ENCODE peak calls at places on chromosomes 5 and 9, in four cellular contexts. One of them, this sample, is unnamed.

GRCh38 chr5:76402880-76403712 is at the start of gene IQGAP2:
- DNase-seq in foreskin fibroblast: peak
- DNase-seq in AG09309: no peak
- DNase-seq in SK-N-SH: peak
- DNase-seq in this sample: no peak

GRCh38 chr9:8733096-8733954 is 933.7 kb upstream of the DMAC1 start:
- DNase-seq in foreskin fibroblast: no peak
- DNase-seq in AG09309: no peak
- DNase-seq in SK-N-SH: no peak
- DNase-seq in this sample: no peak

GRCh38 chr9:131274674-131275331 is 1.5 kb downstream of the FAM78A start:
- DNase-seq in foreskin fibroblast: no peak
- DNase-seq in AG09309: no peak
- DNase-seq in SK-N-SH: no peak
- DNase-seq in this sample: no peak

GRCh38 chr9:76580188-76580587 is 121.2 kb downstream of the GCNT1 start:
- DNase-seq in foreskin fibroblast: no peak
- DNase-seq in AG09309: no peak
- DNase-seq in SK-N-SH: no peak
- DNase-seq in this sample: no peak

GRCh38 chr9:35510745-35511428 is 21.0 kb downstream of the RUSC2 start:
- DNase-seq in foreskin fibroblast: peak
- DNase-seq in AG09309: peak
- DNase-seq in SK-N-SH: no peak
- DNase-seq in this sample: peak

GRCh38 chr9:128249914-128250838 is 25.6 kb downstream of the GOLGA2 start:
- DNase-seq in foreskin fibroblast: peak
- DNase-seq in AG09309: no peak
- DNase-seq in SK-N-SH: peak
- DNase-seq in this sample: no peak

GRCh38 chr5:164235176-164235914 is 729.9 kb downstream of the MAT2B start:
- DNase-seq in foreskin fibroblast: peak
- DNase-seq in AG09309: peak
- DNase-seq in SK-N-SH: no peak
- DNase-seq in this sample: no peak

GRCh38 chr5:74173260-74173659 is 467.3 kb downstream of the ENC1 start:
- DNase-seq in foreskin fibroblast: no peak
- DNase-seq in AG09309: no peak
- DNase-seq in SK-N-SH: no peak
- DNase-seq in this sample: no peak

GRCh38 chr5:164204338-164204946 is 699.0 kb downstream of the MAT2B start:
- DNase-seq in foreskin fibroblast: peak
- DNase-seq in AG09309: peak
- DNase-seq in SK-N-SH: no peak
- DNase-seq in this sample: no peak

GRCh38 chr9:117725426-117725887 is 21.3 kb downstream of the TLR4 start:
- DNase-seq in foreskin fibroblast: no peak
- DNase-seq in AG09309: peak
- DNase-seq in SK-N-SH: no peak
- DNase-seq in this sample: no peak

GRCh38 chr9:96495341-96495740 is 45.4 kb downstream of the HABP4 start:
- DNase-seq in foreskin fibroblast: peak
- DNase-seq in AG09309: peak
- DNase-seq in SK-N-SH: no peak
- DNase-seq in this sample: no peak

GRCh38 chr5:178786859-178787499 is 56.5 kb upstream of the ZNF354A start:
- DNase-seq in foreskin fibroblast: peak
- DNase-seq in AG09309: peak
- DNase-seq in SK-N-SH: no peak
- DNase-seq in this sample: no peak

GRCh38 chr9:6096821-6097220 is 81.4 kb upstream of the RANBP6 start:
- DNase-seq in foreskin fibroblast: peak
- DNase-seq in AG09309: peak
- DNase-seq in SK-N-SH: no peak
- DNase-seq in this sample: no peak

GRCh38 chr5:115895821-115896220 is 54.1 kb downstream of the AP3S1 start:
- DNase-seq in foreskin fibroblast: no peak
- DNase-seq in AG09309: no peak
- DNase-seq in SK-N-SH: no peak
- DNase-seq in this sample: no peak

GRCh38 chr9:88534456-88535225 is at the start of gene NXNL2:
- DNase-seq in foreskin fibroblast: peak
- DNase-seq in AG09309: no peak
- DNase-seq in SK-N-SH: peak
- DNase-seq in this sample: no peak

GRCh38 chr9:7209051-7209450 is 451.3 kb downstream of the KDM4C start:
- DNase-seq in foreskin fibroblast: no peak
- DNase-seq in AG09309: no peak
- DNase-seq in SK-N-SH: no peak
- DNase-seq in this sample: no peak

GRCh38 chr9:79812099-79812498 is 240.3 kb downstream of the TLE4 start:
- DNase-seq in foreskin fibroblast: no peak
- DNase-seq in AG09309: no peak
- DNase-seq in SK-N-SH: no peak
- DNase-seq in this sample: no peak

GRCh38 chr9:105912868-105913516 is 218.7 kb downstream of the TMEM38B start:
- DNase-seq in foreskin fibroblast: no peak
- DNase-seq in AG09309: no peak
- DNase-seq in SK-N-SH: no peak
- DNase-seq in this sample: no peak

GRCh38 chr9:23830459-23830805 is 4.4 kb upstream of the ELAVL2 start:
- DNase-seq in foreskin fibroblast: no peak
- DNase-seq in AG09309: no peak
- DNase-seq in SK-N-SH: no peak
- DNase-seq in this sample: no peak

GRCh38 chr9:81832571-81833285 is 95.5 kb upstream of the SPATA31D4 start:
- DNase-seq in foreskin fibroblast: no peak
- DNase-seq in AG09309: no peak
- DNase-seq in SK-N-SH: no peak
- DNase-seq in this sample: no peak

GRCh38 chr9:118637681-118638080 is 731.6 kb downstream of the BRINP1 start:
- DNase-seq in foreskin fibroblast: no peak
- DNase-seq in AG09309: no peak
- DNase-seq in SK-N-SH: no peak
- DNase-seq in this sample: no peak

GRCh38 chr9:133978226-133979123 is 13.6 kb downstream of the VAV2 start:
- DNase-seq in foreskin fibroblast: no peak
- DNase-seq in AG09309: no peak
- DNase-seq in SK-N-SH: peak
- DNase-seq in this sample: no peak
- H3K4me3 ChIP-seq in foreskin fibroblast: no peak
- H3K4me3 ChIP-seq in AG09309: no peak
- H3K4me3 ChIP-seq in SK-N-SH: no peak
- H3K4me3 ChIP-seq in this sample: no peak

GRCh38 chr5:3594514-3595101 is 1.0 kb upstream of the IRX1 start:
- DNase-seq in foreskin fibroblast: peak
- DNase-seq in AG09309: no peak
- DNase-seq in SK-N-SH: peak
- DNase-seq in this sample: no peak
- H3K4me3 ChIP-seq in foreskin fibroblast: peak
- H3K4me3 ChIP-seq in AG09309: no peak
- H3K4me3 ChIP-seq in SK-N-SH: no peak
- H3K4me3 ChIP-seq in this sample: no peak

DNA sequence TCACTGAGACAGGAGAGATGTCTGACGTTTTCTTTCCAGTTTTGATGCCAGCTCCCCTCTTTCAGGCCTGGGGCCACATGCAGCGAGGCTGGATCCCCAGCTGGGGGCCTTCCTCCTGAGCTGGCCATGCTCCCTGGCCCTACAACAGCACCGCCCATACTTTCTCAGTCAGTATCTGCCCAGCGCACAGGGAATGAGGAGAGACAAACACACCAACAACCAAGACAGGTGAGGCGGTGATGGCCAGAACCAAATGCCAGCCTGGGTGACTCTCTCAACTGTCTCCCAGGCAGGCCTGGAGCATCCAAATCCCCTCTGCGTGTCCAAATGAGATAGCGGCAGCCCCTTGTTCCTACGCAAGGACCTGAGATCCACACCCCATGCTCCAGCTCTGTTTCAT is 109.6 kb downstream of the ROR2 start:
- DNase-seq in foreskin fibroblast: no peak
- DNase-seq in AG09309: no peak
- DNase-seq in SK-N-SH: no peak
- DNase-seq in this sample: no peak
- H3K4me3 ChIP-seq in foreskin fibroblast: no peak
- H3K4me3 ChIP-seq in AG09309: no peak
- H3K4me3 ChIP-seq in SK-N-SH: no peak
- H3K4me3 ChIP-seq in this sample: no peak

GRCh38 chr5:149406203-149406978 is 27.3 kb upstream of the IL17B start:
- DNase-seq in foreskin fibroblast: peak
- DNase-seq in AG09309: peak
- DNase-seq in SK-N-SH: peak
- DNase-seq in this sample: peak
- H3K4me3 ChIP-seq in foreskin fibroblast: peak
- H3K4me3 ChIP-seq in AG09309: peak
- H3K4me3 ChIP-seq in SK-N-SH: peak
- H3K4me3 ChIP-seq in this sample: peak

GRCh38 chr9:129333961-129334743 is 156.1 kb upstream of the IER5L start:
- DNase-seq in foreskin fibroblast: peak
- DNase-seq in AG09309: peak
- DNase-seq in SK-N-SH: peak
- DNase-seq in this sample: peak
- H3K4me3 ChIP-seq in foreskin fibroblast: no peak
- H3K4me3 ChIP-seq in AG09309: no peak
- H3K4me3 ChIP-seq in SK-N-SH: peak
- H3K4me3 ChIP-seq in this sample: no peak

DNA sequence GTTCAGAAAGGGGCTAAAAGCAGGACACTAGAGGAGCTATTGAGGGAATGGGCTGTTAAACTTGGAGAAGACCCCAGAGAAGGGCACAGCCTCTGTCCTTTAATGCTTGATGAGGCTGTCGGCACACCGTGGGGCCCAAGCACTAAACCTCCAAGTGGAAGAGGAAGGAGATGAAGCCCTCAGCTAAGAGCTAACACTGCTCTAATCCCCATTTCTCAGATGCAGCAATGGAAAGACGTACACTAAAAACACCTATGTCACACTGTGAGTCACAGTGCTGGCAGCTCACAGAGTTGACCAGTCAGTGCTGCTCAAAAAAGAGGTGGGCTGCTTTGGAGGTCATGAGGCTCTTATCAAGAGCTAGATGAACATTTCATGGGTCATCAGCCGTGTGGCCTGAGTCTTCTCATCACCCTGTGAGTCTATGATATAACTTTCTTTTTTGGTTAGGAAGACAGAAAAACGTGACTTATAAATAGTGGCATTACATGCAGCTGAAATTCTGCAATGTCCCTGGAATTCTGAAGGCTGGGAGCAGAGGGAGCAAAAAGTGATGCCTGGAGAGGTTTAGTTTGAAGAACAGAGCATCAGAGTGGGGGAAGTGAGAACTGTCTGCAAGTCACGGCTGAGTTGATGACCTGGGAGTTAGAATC is 21.5 kb downstream of the TNFSF8 start:
- DNase-seq in foreskin fibroblast: no peak
- DNase-seq in AG09309: no peak
- DNase-seq in SK-N-SH: no peak
- DNase-seq in this sample: no peak
- H3K4me3 ChIP-seq in foreskin fibroblast: no peak
- H3K4me3 ChIP-seq in AG09309: no peak
- H3K4me3 ChIP-seq in SK-N-SH: no peak
- H3K4me3 ChIP-seq in this sample: no peak

This sample was measured in HFF-Myc.